ENCODE peak calls at places on chromosomes 6 and 20, in four cellular contexts. One of them, this sample, is unnamed.

GRCh38 chr6:2973656-2974055 is 2.3 kb upstream of the SERPINB6 start:
- DNase-seq in uterus: no peak
- DNase-seq in IMR-90: no peak
- DNase-seq in adrenal gland: peak; percentile 11
- DNase-seq in this sample: no peak

GRCh38 chr20:17666491-17666890 is 15.6 kb downstream of the RRBP1 start:
- DNase-seq in uterus: no peak
- DNase-seq in IMR-90: peak; percentile 60
- DNase-seq in adrenal gland: no peak
- DNase-seq in this sample: no peak

GRCh38 chr6:13355043-13355945 is 27.0 kb upstream of the TBC1D7 start:
- DNase-seq in uterus: no peak
- DNase-seq in IMR-90: peak; percentile 99
- DNase-seq in adrenal gland: no peak
- DNase-seq in this sample: peak; percentile 60

GRCh38 chr6:3869632-3870527 is 20.7 kb downstream of the FAM50B start:
- DNase-seq in uterus: no peak
- DNase-seq in IMR-90: no peak
- DNase-seq in adrenal gland: no peak
- DNase-seq in this sample: no peak

GRCh38 chr6:168419569-168419968 is 21.4 kb upstream of the SMOC2 start:
- DNase-seq in uterus: no peak
- DNase-seq in IMR-90: no peak
- DNase-seq in adrenal gland: no peak
- DNase-seq in this sample: no peak

GRCh38 chr20:64104667-64105451 is 2.5 kb downstream of the NPBWR2 start:
- DNase-seq in uterus: no peak
- DNase-seq in IMR-90: no peak
- DNase-seq in adrenal gland: no peak
- DNase-seq in this sample: no peak

GRCh38 chr6:157981395-157982296 is at the start of gene SYNJ2:
- DNase-seq in uterus: peak; percentile 81
- DNase-seq in IMR-90: peak; percentile 83
- DNase-seq in adrenal gland: peak; percentile 78
- DNase-seq in this sample: peak; percentile 58

GRCh38 chr6:128508588-128509296 is 11.7 kb downstream of the PTPRK start:
- DNase-seq in uterus: no peak
- DNase-seq in IMR-90: peak; percentile 93
- DNase-seq in adrenal gland: no peak
- DNase-seq in this sample: peak; percentile 15

GRCh38 chr20:56003966-56004365 is 1.4 kb downstream of the CBLN4 start:
- DNase-seq in uterus: no peak
- DNase-seq in IMR-90: no peak
- DNase-seq in adrenal gland: peak; percentile 18
- DNase-seq in this sample: no peak

GRCh38 chr20:24755411-24755922 is 193.6 kb upstream of the CST7 start:
- DNase-seq in uterus: no peak
- DNase-seq in IMR-90: no peak
- DNase-seq in adrenal gland: no peak
- DNase-seq in this sample: no peak

GRCh38 chr6:11712760-11713159 is 65.8 kb downstream of the ADTRP start:
- DNase-seq in uterus: peak; percentile 17
- DNase-seq in IMR-90: peak; percentile 46
- DNase-seq in adrenal gland: no peak
- DNase-seq in this sample: no peak

GRCh38 chr6:39377530-39377929 is 55.0 kb upstream of the KCNK16 start:
- DNase-seq in uterus: peak; percentile 64
- DNase-seq in IMR-90: peak; percentile 44
- DNase-seq in adrenal gland: peak; percentile 71
- DNase-seq in this sample: peak; percentile 60

GRCh38 chr6:83741089-83741488 is 32.2 kb upstream of the SNAP91 start:
- DNase-seq in uterus: no peak
- DNase-seq in IMR-90: no peak
- DNase-seq in adrenal gland: no peak
- DNase-seq in this sample: no peak

GRCh38 chr20:3262566-3262965 is 23.6 kb upstream of the SLC4A11 start:
- DNase-seq in uterus: no peak
- DNase-seq in IMR-90: peak; percentile 69
- DNase-seq in adrenal gland: no peak
- DNase-seq in this sample: no peak

GRCh38 chr6:99024089-99024488 is 76.3 kb upstream of the FBXL4 start:
- DNase-seq in uterus: no peak
- DNase-seq in IMR-90: no peak
- DNase-seq in adrenal gland: no peak
- DNase-seq in this sample: no peak

GRCh38 chr6:9126845-9127560 is 691.7 kb upstream of the SLC35B3 start:
- DNase-seq in uterus: no peak
- DNase-seq in IMR-90: peak; percentile 99
- DNase-seq in adrenal gland: no peak
- DNase-seq in this sample: peak; percentile 23

GRCh38 chr20:10328897-10329255 is 105.1 kb downstream of the MKKS start:
- DNase-seq in uterus: no peak
- DNase-seq in IMR-90: no peak
- DNase-seq in adrenal gland: no peak
- DNase-seq in this sample: no peak

GRCh38 chr6:159378361-159378760 is 209.2 kb downstream of the FNDC1 start:
- DNase-seq in uterus: no peak
- DNase-seq in IMR-90: no peak
- DNase-seq in adrenal gland: no peak
- DNase-seq in this sample: no peak

GRCh38 chr20:44810061-44810390 is 320 bp downstream of the RIMS4 start:
- DNase-seq in uterus: no peak
- DNase-seq in IMR-90: no peak
- DNase-seq in adrenal gland: no peak
- DNase-seq in this sample: no peak

GRCh38 chr6:167678102-167679101 is 148.3 kb upstream of the AFDN start:
- DNase-seq in uterus: no peak
- DNase-seq in IMR-90: no peak
- DNase-seq in adrenal gland: no peak
- DNase-seq in this sample: no peak

GRCh38 chr6:159306134-159306537 is 136.9 kb downstream of the FNDC1 start:
- DNase-seq in uterus: no peak
- DNase-seq in IMR-90: no peak
- DNase-seq in adrenal gland: no peak
- DNase-seq in this sample: no peak

GRCh38 chr6:157528931-157529653 is 148.1 kb downstream of the ZDHHC14 start:
- DNase-seq in uterus: peak; percentile 49
- DNase-seq in IMR-90: no peak
- DNase-seq in adrenal gland: no peak
- DNase-seq in this sample: no peak

GRCh38 chr6:28384143-28384533 is 15.4 kb downstream of the ZSCAN12 start:
- DNase-seq in uterus: no peak
- DNase-seq in IMR-90: no peak
- DNase-seq in adrenal gland: no peak
- DNase-seq in this sample: no peak

GRCh38 chr20:64216036-64216435 is 39.5 kb upstream of the PCMTD2 start:
- DNase-seq in uterus: no peak
- DNase-seq in IMR-90: no peak
- DNase-seq in adrenal gland: peak; percentile 62
- DNase-seq in this sample: no peak

GRCh38 chr6:1313755-1314503 is 2.0 kb downstream of the FOXQ1 start:
- DNase-seq in uterus: no peak
- DNase-seq in IMR-90: no peak
- DNase-seq in adrenal gland: no peak
- DNase-seq in this sample: no peak

GRCh38 chr20:60694763-60695162 is 557.3 kb upstream of the CDH4 start:
- DNase-seq in uterus: no peak
- DNase-seq in IMR-90: peak; percentile 47
- DNase-seq in adrenal gland: no peak
- DNase-seq in this sample: no peak

GRCh38 chr6:35396991-35397390 is 54.6 kb downstream of the PPARD start:
- DNase-seq in uterus: no peak
- DNase-seq in IMR-90: peak; percentile 60
- DNase-seq in adrenal gland: peak; percentile 34
- DNase-seq in this sample: no peak

GRCh38 chr6:143806282-143807102 is 36.6 kb upstream of the LTV1 start:
- DNase-seq in uterus: no peak
- DNase-seq in IMR-90: peak; percentile 88
- DNase-seq in adrenal gland: no peak
- DNase-seq in this sample: no peak

GRCh38 chr6:16540804-16541752 is 220.2 kb downstream of the ATXN1 start:
- DNase-seq in uterus: peak; percentile 33
- DNase-seq in IMR-90: no peak
- DNase-seq in adrenal gland: no peak
- DNase-seq in this sample: no peak

GRCh38 chr20:50826121-50826520 is 31.3 kb downstream of the BCAS4 start:
- DNase-seq in uterus: no peak
- DNase-seq in IMR-90: peak; percentile 8
- DNase-seq in adrenal gland: no peak
- DNase-seq in this sample: no peak

DNA sequence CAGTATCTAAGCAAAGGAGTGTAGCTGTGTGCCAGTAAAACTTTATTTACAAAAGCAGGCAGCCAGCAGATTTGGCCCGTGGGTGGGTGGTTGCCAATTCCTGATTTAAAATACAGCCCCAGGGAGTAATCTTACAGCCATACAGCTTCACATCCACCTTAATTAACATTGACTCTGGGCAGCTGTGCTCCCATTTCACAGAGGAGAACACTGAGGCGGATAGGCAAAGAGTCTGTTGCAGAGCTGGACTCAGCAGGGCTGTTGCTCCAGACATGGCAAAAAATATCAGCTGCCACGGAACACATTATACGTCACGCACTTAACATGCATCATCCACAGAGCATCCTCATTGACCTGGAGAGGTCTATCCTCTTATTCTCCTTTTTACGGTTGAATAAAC is 289.9 kb downstream of the DHX35 start:
- DNase-seq in uterus: no peak
- DNase-seq in IMR-90: no peak
- DNase-seq in adrenal gland: no peak
- DNase-seq in this sample: no peak
- TF ChIP-seq POLR2A in uterus: no peak
- TF ChIP-seq POLR2A in IMR-90: no peak
- TF ChIP-seq POLR2A in adrenal gland: no peak
- TF ChIP-seq POLR2A in this sample: no peak

GRCh38 chr20:37867289-37868195 is 35.4 kb upstream of the VSTM2L start:
- DNase-seq in uterus: no peak
- DNase-seq in IMR-90: no peak
- DNase-seq in adrenal gland: no peak
- DNase-seq in this sample: no peak

GRCh38 chr20:37866051-37866450 is 36.9 kb upstream of the VSTM2L start:
- DNase-seq in uterus: no peak
- DNase-seq in IMR-90: no peak
- DNase-seq in adrenal gland: no peak
- DNase-seq in this sample: no peak

GRCh38 chr20:37864275-37864674 is 38.7 kb upstream of the VSTM2L start:
- DNase-seq in uterus: no peak
- DNase-seq in IMR-90: no peak
- DNase-seq in adrenal gland: no peak
- DNase-seq in this sample: no peak

GRCh38 chr20:37859406-37860171 is 43.3 kb upstream of the VSTM2L start:
- DNase-seq in uterus: no peak
- DNase-seq in IMR-90: no peak
- DNase-seq in adrenal gland: no peak
- DNase-seq in this sample: no peak

GRCh38 chr20:37863289-37863688 is 39.6 kb upstream of the VSTM2L start:
- DNase-seq in uterus: no peak
- DNase-seq in IMR-90: no peak
- DNase-seq in adrenal gland: no peak
- DNase-seq in this sample: no peak
- TF ChIP-seq POLR2A in uterus: no peak
- TF ChIP-seq POLR2A in IMR-90: no peak
- TF ChIP-seq POLR2A in adrenal gland: no peak
- TF ChIP-seq POLR2A in this sample: no peak

DNA sequence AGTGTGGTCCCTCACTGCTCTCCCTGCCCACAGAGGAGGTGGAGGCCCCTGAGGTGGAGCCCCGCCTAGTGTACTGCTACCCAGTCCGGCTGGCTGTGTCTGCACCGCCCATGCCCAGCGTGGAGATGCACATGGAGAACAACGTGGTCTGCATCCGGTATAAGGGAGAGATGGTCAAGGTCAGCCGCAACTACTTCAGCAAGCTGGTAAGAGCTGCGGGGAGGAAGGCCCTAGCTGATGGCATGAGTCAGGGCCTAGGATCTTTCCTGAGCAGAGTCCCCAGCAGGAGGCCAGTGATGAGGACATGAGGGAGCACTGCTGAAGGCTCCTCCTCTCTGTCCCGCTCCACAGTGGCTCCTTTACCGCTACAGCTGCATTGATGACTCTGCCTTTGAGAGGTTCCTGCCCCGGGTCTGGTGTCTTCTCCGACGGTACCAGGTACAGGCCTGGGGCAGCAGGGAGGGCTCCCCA is 11.2 kb downstream of the PCIF1 start:
- DNase-seq in uterus: no peak
- DNase-seq in IMR-90: peak; percentile 21
- DNase-seq in adrenal gland: peak; percentile 62
- DNase-seq in this sample: peak; percentile 80
- TF ChIP-seq POLR2A in uterus: no peak
- TF ChIP-seq POLR2A in IMR-90: no peak
- TF ChIP-seq POLR2A in adrenal gland: peak; percentile 62
- TF ChIP-seq POLR2A in this sample: peak; percentile 5

DNA sequence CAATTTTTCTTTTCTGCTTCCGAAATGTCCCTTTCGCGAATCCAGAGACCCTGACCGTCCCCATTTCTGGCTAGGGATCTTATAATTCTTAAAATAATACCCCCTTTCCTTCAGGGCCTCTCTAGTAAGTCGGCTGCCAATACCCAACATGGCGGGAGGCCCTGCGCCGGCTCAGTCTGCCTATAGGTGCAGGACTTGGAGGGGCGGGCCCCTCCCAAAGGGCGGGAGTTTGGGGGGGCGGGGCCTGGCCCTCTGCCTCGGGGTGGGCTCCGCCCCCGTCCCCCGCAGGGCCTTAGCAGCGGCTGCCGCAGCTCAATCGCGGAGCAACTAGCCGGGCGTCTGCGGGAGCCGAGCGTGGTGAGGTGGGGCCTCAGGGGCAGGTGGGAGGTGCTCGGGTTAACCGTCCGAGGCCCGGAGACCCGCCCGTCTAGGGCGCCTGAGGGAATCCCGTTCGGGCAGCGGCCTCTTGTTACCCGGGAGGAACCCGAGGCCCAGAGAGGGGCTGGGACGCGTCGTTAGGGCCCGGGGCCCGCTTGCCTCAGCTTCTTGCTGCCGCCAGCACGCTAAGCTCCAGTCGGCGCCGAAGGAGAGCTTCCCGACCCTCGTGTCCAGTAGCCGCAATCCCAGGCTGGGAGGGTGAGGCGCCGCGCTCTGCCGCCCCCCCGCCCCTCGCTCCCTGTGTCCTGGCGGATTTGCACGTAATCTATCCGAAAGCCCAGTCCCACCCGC is at the start of gene CEP250:
- DNase-seq in uterus: peak; percentile 92
- DNase-seq in IMR-90: peak; percentile 92
- DNase-seq in adrenal gland: peak; percentile 94
- DNase-seq in this sample: peak; percentile 85
- TF ChIP-seq POLR2A in uterus: peak; percentile 58
- TF ChIP-seq POLR2A in IMR-90: peak; percentile 43
- TF ChIP-seq POLR2A in adrenal gland: no peak
- TF ChIP-seq POLR2A in this sample: peak; percentile 69